ENCODE peak calls at places on chromosome 1, in nine cellular contexts. B is WTC11, G is HL-60, U is mesothelial cell of epicardium, E is endodermal cell, H is GM23338, C is fibroblast of the aortic adventitia, X is suprapubic skin, Y is Calu3. S is an unnamed sample.
A peak's percentile ranks its signal among the peaks of the same experiment; 100 is the strongest.

GRCh38 chr1:217140041-217140901 is 417.0 kb upstream of the ESRRG start:
- DNase-seq in B (peak; percentile 55), G (no peak), U (no peak), E (peak; percentile 80), H (peak; percentile 77), C (no peak), X (no peak), Y (no peak), S (no peak)

GRCh38 chr1:81670286-81670685 is 130.4 kb upstream of the ADGRL2 start:
- DNase-seq in B (no peak), G (no peak), U (peak; percentile 35), E (no peak), H (no peak), C (peak; percentile 92), X (peak; percentile 62), Y (peak; percentile 76), S (peak; percentile 78)

GRCh38 chr1:184156521-184157395 is 105.2 kb downstream of the TSEN15 start:
- DNase-seq in B (peak; percentile 17), G (no peak), U (no peak), E (peak; percentile 72), H (peak; percentile 14), C (no peak), X (no peak), Y (no peak), S (no peak)

GRCh38 chr1:160705176-160705745 is 6.4 kb downstream of the CD48 start:
- DNase-seq in B (no peak), G (no peak), U (no peak), E (no peak), H (no peak), C (no peak), X (no peak), Y (no peak), S (no peak)

GRCh38 chr1:210294991-210295773 is 33.5 kb upstream of the HHAT start:
- DNase-seq in B (peak; percentile 49), G (no peak), U (peak; percentile 33), E (peak; percentile 90), H (peak; percentile 57), C (peak; percentile 43), X (peak; percentile 80), Y (no peak), S (peak; percentile 35)

GRCh38 chr1:63199666-63200065 is 122.7 kb upstream of the FOXD3 start:
- DNase-seq in B (no peak), G (no peak), U (no peak), E (peak; percentile 69), H (peak; percentile 57), C (no peak), X (no peak), Y (no peak), S (no peak)

GRCh38 chr1:44672254-44672955 is 1.9 kb downstream of the TMEM53 start:
- DNase-seq in B (no peak), G (peak; percentile 97), U (no peak), E (peak; percentile 63), H (peak; percentile 42), C (peak; percentile 37), X (no peak), Y (no peak), S (no peak)

GRCh38 chr1:33709780-33710713 is 153.8 kb upstream of the HMGB4 start:
- DNase-seq in B (no peak), G (no peak), U (no peak), E (no peak), H (no peak), C (peak; percentile 61), X (no peak), Y (no peak), S (no peak)

GRCh38 chr1:181062800-181063428 is 25.6 kb upstream of the IER5 start:
- DNase-seq in B (no peak), G (peak; percentile 83), U (no peak), E (no peak), H (no peak), C (peak; percentile 25), X (no peak), Y (no peak), S (no peak)

GRCh38 chr1:89126602-89127001 is 688 bp upstream of the GBP2 start:
- DNase-seq in B (no peak), G (no peak), U (no peak), E (no peak), H (no peak), C (no peak), X (no peak), Y (no peak), S (no peak)

GRCh38 chr1:60277269-60277668 is 203.7 kb upstream of the C1orf87 start:
- DNase-seq in B (no peak), G (no peak), U (no peak), E (no peak), H (no peak), C (no peak), X (no peak), Y (no peak), S (no peak)

GRCh38 chr1:53172751-53173498 is 23.7 kb upstream of the CPT2 start:
- DNase-seq in B (no peak), G (no peak), U (no peak), E (no peak), H (peak; percentile 39), C (peak; percentile 75), X (no peak), Y (no peak), S (no peak)

GRCh38 chr1:44112486-44112885 is 6.1 kb upstream of the KLF17 start:
- DNase-seq in B (no peak), G (no peak), U (no peak), E (no peak), H (no peak), C (peak; percentile 14), X (no peak), Y (no peak), S (no peak)

GRCh38 chr1:12341667-12342066 is 111.8 kb downstream of the VPS13D start:
- DNase-seq in B (no peak), G (no peak), U (no peak), E (no peak), H (no peak), C (no peak), X (no peak), Y (no peak), S (no peak)

GRCh38 chr1:205313681-205314308 is 7.8 kb downstream of the NUAK2 start:
- DNase-seq in B (peak; percentile 82), G (no peak), U (no peak), E (peak; percentile 95), H (peak; percentile 96), C (peak; percentile 79), X (no peak), Y (no peak), S (peak; percentile 35)

GRCh38 chr1:8873001-8873400 is 5.5 kb downstream of the ENO1 start:
- DNase-seq in B (no peak), G (no peak), U (no peak), E (peak; percentile 44), H (no peak), C (no peak), X (no peak), Y (no peak), S (no peak)

DNA sequence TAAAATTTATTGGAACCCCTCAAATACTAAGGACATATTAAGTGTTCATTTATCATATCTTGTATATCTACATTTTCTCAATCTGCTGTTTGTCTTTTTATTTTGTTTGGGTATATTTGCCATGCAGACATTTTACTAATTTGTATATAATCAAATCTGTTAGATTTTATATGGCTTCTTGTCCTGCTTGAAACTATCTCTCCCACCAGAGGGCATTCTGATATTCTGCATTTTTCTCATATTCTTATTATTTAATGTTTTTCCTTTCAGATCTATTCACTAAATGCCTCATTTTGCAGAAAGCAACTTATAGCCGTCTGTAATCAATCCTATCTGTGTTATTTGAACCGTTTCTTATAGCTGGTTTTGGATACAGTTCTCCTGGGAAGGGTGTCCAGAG is 745.5 kb downstream of the LRRIQ3 start:
- DNase-seq in B (no peak), G (no peak), U (no peak), E (no peak), H (no peak), C (no peak), X (no peak), Y (no peak), S (no peak)
- TF ChIP-seq CTCF in B (no peak), G (no peak), U (no peak), E (peak; percentile 48), H (no peak), C (no peak), X (no peak), Y (no peak), S (no peak)

DNA sequence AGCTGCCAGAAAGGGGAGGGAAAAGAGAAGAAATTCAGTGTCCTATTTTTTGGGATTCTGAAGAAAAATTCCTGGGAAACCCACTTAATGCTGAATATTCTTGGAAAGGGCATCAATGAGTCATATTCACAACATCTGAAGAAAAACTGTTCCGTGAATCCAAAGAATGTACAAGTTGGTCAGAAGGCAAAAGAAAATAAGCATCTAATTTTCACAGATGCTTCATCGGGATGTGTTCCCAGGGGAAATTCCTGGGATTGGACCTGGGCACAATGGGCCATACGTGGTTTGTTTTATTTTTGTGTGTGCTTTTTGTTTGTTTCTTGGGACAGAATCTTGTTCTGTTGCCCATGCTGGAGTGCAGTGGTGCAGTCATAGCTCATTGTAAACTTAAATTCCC is 112.2 kb downstream of the MAP3K21 start:
- DNase-seq in B (no peak), G (no peak), U (no peak), E (no peak), H (no peak), C (peak; percentile 15), X (no peak), Y (no peak), S (no peak)
- TF ChIP-seq CTCF in B (no peak), G (no peak), U (no peak), E (no peak), H (no peak), C (no peak), X (no peak), Y (no peak), S (no peak)

GRCh38 chr1:64655861-64656260 is 89.0 kb upstream of the RAVER2 start:
- DNase-seq in B (no peak), G (no peak), U (no peak), E (no peak), H (no peak), C (no peak), X (no peak), Y (no peak), S (no peak)

GRCh38 chr1:64653466-64653865 is 91.4 kb upstream of the RAVER2 start:
- DNase-seq in B (no peak), G (no peak), U (no peak), E (no peak), H (no peak), C (peak; percentile 10), X (no peak), Y (no peak), S (no peak)

GRCh38 chr1:64650411-64650810 is 94.5 kb upstream of the RAVER2 start:
- DNase-seq in B (no peak), G (no peak), U (no peak), E (no peak), H (no peak), C (no peak), X (no peak), Y (no peak), S (no peak)

GRCh38 chr1:64651841-64652240 is 93.0 kb upstream of the RAVER2 start:
- DNase-seq in B (no peak), G (no peak), U (no peak), E (no peak), H (no peak), C (peak; percentile 22), X (no peak), Y (no peak), S (no peak)

GRCh38 chr1:64654519-64655341 is 90.1 kb upstream of the RAVER2 start:
- DNase-seq in B (no peak), G (no peak), U (no peak), E (no peak), H (no peak), C (peak; percentile 44), X (no peak), Y (no peak), S (no peak)
- TF ChIP-seq CTCF in B (no peak), G (no peak), U (no peak), E (peak; percentile 32), H (peak; percentile 28), C (no peak), X (no peak), Y (no peak), S (peak; percentile 19)

GRCh38 chr1:25802915-25803314 is 2.9 kb downstream of the SELENON start:
- DNase-seq in B (no peak), G (no peak), U (no peak), E (no peak), H (no peak), C (no peak), X (no peak), Y (no peak), S (no peak)
- TF ChIP-seq CTCF in B (no peak), G (no peak), U (no peak), E (no peak), H (no peak), C (no peak), X (no peak), Y (no peak), S (no peak)